ENCODE peak calls at places on chromosomes 2 and 18, in five cellular contexts. One of them, this sample, is unnamed.

GRCh38 chr2:219476605-219477578 is 21.8 kb upstream of the GMPPA start:
- DNase-seq in GM20000: no peak
- DNase-seq in T-helper 2 cell: no peak
- DNase-seq in NCI-H446: no peak
- DNase-seq in ACHN: no peak
- DNase-seq in this sample: peak

GRCh38 chr2:199734651-199735050 is 116.3 kb downstream of the FTCDNL1 start:
- DNase-seq in GM20000: no peak
- DNase-seq in T-helper 2 cell: no peak
- DNase-seq in NCI-H446: no peak
- DNase-seq in ACHN: no peak
- DNase-seq in this sample: no peak

GRCh38 chr18:60508108-60508507 is 135.5 kb upstream of the MC4R start:
- DNase-seq in GM20000: no peak
- DNase-seq in T-helper 2 cell: no peak
- DNase-seq in NCI-H446: peak
- DNase-seq in ACHN: no peak
- DNase-seq in this sample: no peak

GRCh38 chr2:134287323-134287722 is 33.5 kb downstream of the MGAT5 start:
- DNase-seq in GM20000: peak
- DNase-seq in T-helper 2 cell: peak
- DNase-seq in NCI-H446: no peak
- DNase-seq in ACHN: no peak
- DNase-seq in this sample: peak

GRCh38 chr2:143151111-143151752 is 22.0 kb downstream of the ARHGAP15 start:
- DNase-seq in GM20000: no peak
- DNase-seq in T-helper 2 cell: no peak
- DNase-seq in NCI-H446: no peak
- DNase-seq in ACHN: no peak
- DNase-seq in this sample: no peak

GRCh38 chr2:112335600-112335999 is 60.2 kb downstream of the ZC3H6 start:
- DNase-seq in GM20000: no peak
- DNase-seq in T-helper 2 cell: no peak
- DNase-seq in NCI-H446: no peak
- DNase-seq in ACHN: peak
- DNase-seq in this sample: no peak

GRCh38 chr2:138964413-138964812 is 184.2 kb upstream of the NXPH2 start:
- DNase-seq in GM20000: no peak
- DNase-seq in T-helper 2 cell: no peak
- DNase-seq in NCI-H446: no peak
- DNase-seq in ACHN: no peak
- DNase-seq in this sample: no peak

GRCh38 chr18:57075716-57076400 is 71.0 kb upstream of the BOD1L2 start:
- DNase-seq in GM20000: no peak
- DNase-seq in T-helper 2 cell: no peak
- DNase-seq in NCI-H446: no peak
- DNase-seq in ACHN: no peak
- DNase-seq in this sample: no peak

GRCh38 chr18:10378688-10379465 is 75.6 kb upstream of the APCDD1 start:
- DNase-seq in GM20000: no peak
- DNase-seq in T-helper 2 cell: no peak
- DNase-seq in NCI-H446: no peak
- DNase-seq in ACHN: no peak
- DNase-seq in this sample: no peak

GRCh38 chr18:9951022-9951859 is 37.4 kb downstream of the VAPA start:
- DNase-seq in GM20000: peak
- DNase-seq in T-helper 2 cell: peak
- DNase-seq in NCI-H446: peak
- DNase-seq in ACHN: peak
- DNase-seq in this sample: peak

GRCh38 chr2:100260712-100261620 is 61.3 kb downstream of the LONRF2 start:
- DNase-seq in GM20000: peak
- DNase-seq in T-helper 2 cell: peak
- DNase-seq in NCI-H446: peak
- DNase-seq in ACHN: peak
- DNase-seq in this sample: peak

GRCh38 chr2:75790790-75791467 is 80.2 kb upstream of the GCFC2 start:
- DNase-seq in GM20000: no peak
- DNase-seq in T-helper 2 cell: no peak
- DNase-seq in NCI-H446: no peak
- DNase-seq in ACHN: no peak
- DNase-seq in this sample: no peak

GRCh38 chr2:139550341-139550740 is 770.2 kb upstream of the NXPH2 start:
- DNase-seq in GM20000: no peak
- DNase-seq in T-helper 2 cell: no peak
- DNase-seq in NCI-H446: no peak
- DNase-seq in ACHN: no peak
- DNase-seq in this sample: no peak